ENCODE peak calls at places on chromosome 14, in six cellular contexts. K is CD8-positive, alpha-beta memory T cell; S is Peyer's patch; V is tibial artery; Y is astrocyte; W is GM23248. Q is an unnamed sample. For H3K36me3 and H3K4me1, the result is how much of the 10 kb centered on the place peaks cover.

GRCh38 chr14:20332386-20332945 is 613 bp downstream of the CCNB1IP1 start:
- DNase-seq in W (peak), Y (no peak), S (no peak), K (no peak), V (no peak), Q (no peak)

GRCh38 chr14:101185081-101185835 is 281.7 kb upstream of the RTL1 start:
- DNase-seq in V (no peak), S (peak), Y (no peak), W (no peak), K (no peak), Q (no peak)

GRCh38 chr14:72165151-72165715 is 233.0 kb downstream of the RGS6 start:
- DNase-seq in K (no peak), Y (no peak), W (no peak), V (no peak), S (no peak), Q (no peak)

GRCh38 chr14:67572608-67573007 is 27.5 kb downstream of the PIGH start:
- DNase-seq in W (no peak), V (no peak), S (peak), K (no peak), Y (no peak), Q (no peak)

GRCh38 chr14:49367696-49368095 is 218.5 kb downstream of the RPS29 start:
- DNase-seq in K (no peak), S (no peak), W (no peak), V (no peak), Y (no peak), Q (no peak)

GRCh38 chr14:101335061-101335661 is 226.1 kb upstream of the DIO3 start:
- DNase-seq in W (no peak), V (no peak), K (no peak), S (no peak), Y (peak), Q (no peak)

GRCh38 chr14:30874999-30875787 is 834 bp downstream of the COCH start:
- DNase-seq in V (no peak), S (peak), W (peak), Y (no peak), K (no peak), Q (no peak)

GRCh38 chr14:93984070-93984469 is 7.7 kb upstream of the ASB2 start:
- DNase-seq in K (no peak), W (peak), V (no peak), Y (peak), S (no peak), Q (no peak)

GRCh38 chr14:90396342-90397339 is at the start of gene CALM1:
- DNase-seq in W (peak), Y (peak), V (peak), S (peak), K (peak), Q (peak)

GRCh38 chr14:72855913-72856312 is 38.0 kb downstream of the DPF3 start:
- DNase-seq in K (no peak), Y (peak), V (no peak), W (peak), S (no peak), Q (no peak)

GRCh38 chr14:100677152-100677924 is 49.4 kb upstream of the DLK1 start:
- DNase-seq in Y (no peak), K (no peak), S (no peak), W (no peak), V (no peak), Q (no peak)

GRCh38 chr14:76834296-76834695 is 8.1 kb downstream of the LRRC74A start:
- DNase-seq in S (no peak), W (no peak), Y (no peak), V (no peak), K (no peak), Q (no peak)

GRCh38 chr14:68815288-68816182 is 22.7 kb upstream of the ZFP36L1 start:
- DNase-seq in K (no peak), Y (no peak), V (no peak), S (no peak), W (peak), Q (peak)

GRCh38 chr14:100666851-100667250 is 59.8 kb upstream of the DLK1 start:
- DNase-seq in V (no peak), K (no peak), Y (no peak), S (no peak), W (no peak), Q (no peak)

GRCh38 chr14:87522575-87522974 is 470.4 kb downstream of the GALC start:
- DNase-seq in W (no peak), Y (no peak), V (no peak), K (no peak), S (no peak), Q (no peak)

GRCh38 chr14:30450620-30451019 is 108.3 kb upstream of the G2E3 start:
- DNase-seq in V (no peak), Y (peak), W (peak), K (no peak), S (no peak), Q (no peak)

GRCh38 chr14:37988472-37988871 is 219.2 kb upstream of the SSTR1 start:
- DNase-seq in K (no peak), V (no peak), S (no peak), Y (no peak), W (peak), Q (no peak)

GRCh38 chr14:53850714-53851296 is 105.8 kb downstream of the BMP4 start:
- DNase-seq in S (no peak), K (no peak), Y (peak), W (peak), V (no peak), Q (no peak)

GRCh38 chr14:64095620-64096019 is 198.6 kb downstream of the ESR2 start:
- DNase-seq in Y (peak), S (no peak), V (no peak), K (no peak), W (peak), Q (no peak)

GRCh38 chr14:81400852-81401251 is 728 bp upstream of the STON2 start:
- DNase-seq in W (peak), Y (peak), K (no peak), S (no peak), V (peak), Q (no peak)

GRCh38 chr14:67410313-67410712 is 1.7 kb downstream of the PLEK2 start:
- DNase-seq in S (peak), K (no peak), Y (no peak), V (no peak), W (no peak), Q (no peak)

GRCh38 chr14:96403409-96403808 is 11.5 kb downstream of the AK7 start:
- DNase-seq in Y (no peak), V (no peak), W (no peak), K (no peak), S (no peak), Q (no peak)

GRCh38 chr14:76810953-76811400 is 1.7 kb downstream of the ANGEL1 start:
- DNase-seq in S (no peak), K (no peak), W (peak), Y (peak), V (no peak), Q (peak)

GRCh38 chr14:53148612-53149202 is 4.4 kb downstream of the DDHD1 start:
- DNase-seq in W (peak), S (no peak), V (no peak), Y (no peak), K (no peak), Q (peak)

GRCh38 chr14:62694075-62694474 is 351.2 kb downstream of the KCNH5 start:
- DNase-seq in W (no peak), Y (peak), V (no peak), K (no peak), S (no peak), Q (no peak)

GRCh38 chr14:93939304-93940229 is 12.4 kb downstream of the FAM181A start:
- DNase-seq in Y (peak), V (peak), K (peak), W (peak), S (peak), Q (peak)

GRCh38 chr14:98769326-98769725 is 502.7 kb downstream of the BCL11B start:
- DNase-seq in K (no peak), V (no peak), Y (no peak), S (no peak), W (no peak), Q (no peak)

GRCh38 chr14:98775892-98776291 is 496.1 kb downstream of the BCL11B start:
- DNase-seq in V (no peak), Y (no peak), S (no peak), W (no peak), K (no peak), Q (no peak)

GRCh38 chr14:98770151-98770550 is 501.8 kb downstream of the BCL11B start:
- DNase-seq in W (no peak), S (no peak), K (no peak), Y (no peak), V (no peak), Q (no peak)

DNA sequence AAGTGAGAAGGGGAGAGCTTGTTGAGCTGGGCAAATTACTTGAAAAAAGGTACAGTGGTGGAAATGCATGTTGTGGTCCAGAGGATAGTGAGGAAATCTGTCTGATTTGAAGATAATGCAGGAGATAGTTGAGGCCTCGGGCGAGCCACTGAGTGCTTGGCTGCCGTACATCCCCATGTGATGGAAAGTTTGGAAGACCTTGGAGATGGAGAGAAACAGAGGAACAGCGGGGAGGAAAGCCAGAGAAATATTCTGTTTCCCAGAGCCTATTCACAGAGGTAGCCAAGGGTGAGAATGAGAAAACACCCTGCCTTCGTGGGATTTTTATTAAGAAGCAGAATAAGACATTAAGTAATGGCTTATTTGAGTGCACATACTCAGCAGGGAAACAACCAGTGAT is 498.2 kb downstream of the BCL11B start:
- DNase-seq in K (no peak), W (no peak), Y (no peak), V (peak), S (no peak), Q (no peak)
- H3K27ac ChIP-seq in K (no peak), W (no peak), Y (no peak), V (no peak), S (no peak), Q (no peak)

GRCh38 chr14:50929506-50929905 is 14.8 kb downstream of the PYGL start:
- DNase-seq in S (no peak), W (no peak), V (no peak), K (no peak), Y (no peak), Q (no peak)
- H3K36me3 ChIP-seq in S (under half), W (under half), V (half or more), K (under half), Y (under half), Q (under half)

GRCh38 chr14:92507174-92507768 is 6.3 kb upstream of the RIN3 start:
- DNase-seq in W (no peak), K (no peak), S (peak), V (no peak), Y (no peak), Q (no peak)
- H3K4me1 ChIP-seq in W (under half), K (under half), S (under half), V (under half), Y (under half), Q (under half)

GRCh38 chr14:99571303-99571986 is 32.6 kb downstream of the CCDC85C start:
- DNase-seq in K (no peak), S (peak), W (no peak), V (no peak), Y (no peak), Q (no peak)
- H3K27ac ChIP-seq in K (no peak), S (peak), W (no peak), V (peak), Y (no peak), Q (no peak)

GRCh38 chr14:91414475-91415342 is 2.9 kb downstream of the CCDC88C start:
- DNase-seq in S (no peak), V (no peak), Y (no peak), W (no peak), K (no peak), Q (no peak)
- H3K36me3 ChIP-seq in S (under half), V (under half), Y (under half), W (under half), K (under half), Q (under half)

DNA sequence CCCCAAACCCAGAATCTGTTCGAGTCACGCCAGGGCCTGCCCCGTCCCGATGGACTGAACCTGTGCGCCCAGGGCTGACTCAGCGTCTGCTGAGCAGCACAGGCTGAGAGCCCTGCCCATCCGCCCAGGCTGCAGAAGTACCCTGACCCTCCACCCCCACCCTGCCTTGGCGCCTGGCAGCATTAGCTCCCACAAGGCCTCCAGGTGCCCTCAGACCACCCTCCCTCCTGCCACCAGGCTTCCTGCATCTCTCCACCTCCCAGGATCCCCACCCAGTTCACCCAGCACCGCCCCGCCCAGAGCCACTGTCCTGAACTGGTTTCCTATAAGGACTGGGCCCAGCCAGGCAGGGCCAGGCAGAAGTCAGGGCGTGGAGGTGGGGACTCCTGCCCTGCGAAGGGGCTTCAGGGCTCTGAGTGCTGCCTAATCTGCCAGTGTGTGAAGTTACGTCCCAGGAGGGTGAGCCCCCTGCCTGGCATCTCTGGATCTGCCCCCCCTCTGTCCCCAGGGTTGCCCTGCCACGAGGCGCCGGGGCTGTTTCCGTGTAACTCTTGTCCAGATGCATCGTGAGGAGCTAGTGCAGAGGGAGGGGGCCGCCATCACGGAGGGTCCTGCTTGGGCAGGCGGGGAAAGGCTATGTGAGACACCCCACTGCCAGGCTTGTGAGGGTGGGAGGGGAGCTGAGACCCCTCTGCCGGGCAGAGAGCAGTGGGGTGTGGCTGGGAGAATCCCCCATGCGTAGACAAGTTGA is 9.1 kb downstream of the ADSS1 start:
- DNase-seq in S (peak), K (no peak), W (no peak), V (no peak), Y (no peak), Q (no peak)
- H3K4me1 ChIP-seq in S (under half), K (under half), W (under half), V (half or more), Y (under half), Q (under half)

Q was measured in CD4-positive, CD25-positive, alpha-beta regulatory T cell.